ENCODE peak calls at places on chromosome X, in five cellular contexts. One of them, this sample, is unnamed.

GRCh38 chrX:80423744-80424143 is 3.5 kb downstream of the TENT5D start:
- DNase-seq in right cardiac atrium: no peak
- DNase-seq in astrocyte: no peak
- DNase-seq in thyroid gland: no peak
- DNase-seq in PC-3: no peak
- DNase-seq in this sample: no peak

GRCh38 chrX:11965436-11965835 is 172.8 kb upstream of the FRMPD4 start:
- DNase-seq in right cardiac atrium: no peak
- DNase-seq in astrocyte: no peak
- DNase-seq in thyroid gland: no peak
- DNase-seq in PC-3: no peak
- DNase-seq in this sample: no peak

GRCh38 chrX:65635371-65635770 is 32.1 kb upstream of the MSN start:
- DNase-seq in right cardiac atrium: no peak
- DNase-seq in astrocyte: no peak
- DNase-seq in thyroid gland: no peak
- DNase-seq in PC-3: no peak
- DNase-seq in this sample: peak

GRCh38 chrX:135740683-135741149 is 27.3 kb downstream of the CT45A3 start:
- DNase-seq in right cardiac atrium: peak
- DNase-seq in astrocyte: no peak
- DNase-seq in thyroid gland: no peak
- DNase-seq in PC-3: peak
- DNase-seq in this sample: no peak

GRCh38 chrX:71482228-71482958 is 50.5 kb upstream of the OGT start:
- DNase-seq in right cardiac atrium: no peak
- DNase-seq in astrocyte: no peak
- DNase-seq in thyroid gland: no peak
- DNase-seq in PC-3: peak
- DNase-seq in this sample: no peak

GRCh38 chrX:45134303-45134702 is 66.4 kb downstream of the DIPK2B start:
- DNase-seq in right cardiac atrium: peak
- DNase-seq in astrocyte: no peak
- DNase-seq in thyroid gland: no peak
- DNase-seq in PC-3: no peak
- DNase-seq in this sample: peak

GRCh38 chrX:110021180-110022022 is 18.5 kb downstream of the TMEM164 start:
- DNase-seq in right cardiac atrium: peak
- DNase-seq in astrocyte: peak
- DNase-seq in thyroid gland: peak
- DNase-seq in PC-3: no peak
- DNase-seq in this sample: no peak

GRCh38 chrX:49176421-49177326 is 5.0 kb downstream of the PLP2 start:
- DNase-seq in right cardiac atrium: peak
- DNase-seq in astrocyte: no peak
- DNase-seq in thyroid gland: no peak
- DNase-seq in PC-3: no peak
- DNase-seq in this sample: no peak

GRCh38 chrX:9871871-9872270 is 85.6 kb downstream of the SHROOM2 start:
- DNase-seq in right cardiac atrium: no peak
- DNase-seq in astrocyte: no peak
- DNase-seq in thyroid gland: no peak
- DNase-seq in PC-3: peak
- DNase-seq in this sample: no peak

GRCh38 chrX:283115-283845 is 2.1 kb downstream of the PLCXD1 start:
- DNase-seq in right cardiac atrium: peak
- DNase-seq in astrocyte: peak
- DNase-seq in thyroid gland: peak
- DNase-seq in PC-3: peak
- DNase-seq in this sample: peak
- H3K27ac ChIP-seq in right cardiac atrium: no peak
- H3K27ac ChIP-seq in astrocyte: peak
- H3K27ac ChIP-seq in thyroid gland: no peak
- H3K27ac ChIP-seq in PC-3: no peak
- H3K27ac ChIP-seq in this sample: no peak

DNA sequence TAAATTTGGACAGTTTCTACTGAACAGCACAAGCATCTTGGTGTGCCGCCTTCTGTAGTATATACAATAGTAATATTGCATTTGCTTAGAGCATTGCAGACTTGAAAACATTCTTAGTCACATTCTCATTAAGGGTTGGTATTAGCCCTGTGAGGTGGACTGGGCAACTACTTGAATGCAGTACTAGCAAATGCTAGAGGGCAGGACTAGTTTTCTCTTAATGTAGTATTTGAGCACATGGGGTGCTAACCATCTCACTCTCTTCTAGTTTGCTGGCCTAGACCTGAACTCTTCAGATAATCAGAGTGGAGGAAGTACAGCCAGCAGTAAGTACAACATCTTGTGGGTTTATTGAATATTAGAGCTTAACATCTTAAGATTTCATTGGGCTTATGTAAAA is 3.2 kb downstream of the DDX3X start:
- DNase-seq in right cardiac atrium: no peak
- DNase-seq in astrocyte: no peak
- DNase-seq in thyroid gland: no peak
- DNase-seq in PC-3: peak
- DNase-seq in this sample: no peak
- H3K4me3 ChIP-seq in right cardiac atrium: peak
- H3K4me3 ChIP-seq in astrocyte: peak
- H3K4me3 ChIP-seq in thyroid gland: no peak
- H3K4me3 ChIP-seq in PC-3: peak
- H3K4me3 ChIP-seq in this sample: peak

DNA sequence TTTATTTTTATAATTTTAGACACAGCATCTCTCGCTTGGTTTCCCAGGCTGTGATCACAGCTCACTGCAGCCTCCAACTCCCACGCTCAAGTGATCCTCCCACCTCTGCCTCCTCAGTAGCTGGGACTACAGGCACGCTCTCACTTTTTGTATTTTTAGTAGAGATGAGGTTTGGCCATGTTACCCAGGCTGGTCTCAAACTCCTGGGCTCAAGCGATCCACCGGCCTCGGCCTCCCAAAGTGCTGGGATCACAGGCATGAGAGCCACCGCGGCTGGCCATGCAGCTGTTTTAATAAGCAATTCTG is 39.1 kb downstream of the DHRSX start:
- DNase-seq in right cardiac atrium: no peak
- DNase-seq in astrocyte: no peak
- DNase-seq in thyroid gland: no peak
- DNase-seq in PC-3: no peak
- DNase-seq in this sample: no peak
- H3K27ac ChIP-seq in right cardiac atrium: no peak
- H3K27ac ChIP-seq in astrocyte: no peak
- H3K27ac ChIP-seq in thyroid gland: no peak
- H3K27ac ChIP-seq in PC-3: no peak
- H3K27ac ChIP-seq in this sample: no peak

GRCh38 chrX:13652256-13653021 is 502 bp upstream of the TCEANC start:
- DNase-seq in right cardiac atrium: no peak
- DNase-seq in astrocyte: peak
- DNase-seq in thyroid gland: no peak
- DNase-seq in PC-3: peak
- DNase-seq in this sample: no peak
- H3K4me3 ChIP-seq in right cardiac atrium: peak
- H3K4me3 ChIP-seq in astrocyte: peak
- H3K4me3 ChIP-seq in thyroid gland: no peak
- H3K4me3 ChIP-seq in PC-3: peak
- H3K4me3 ChIP-seq in this sample: peak

GRCh38 chrX:153969125-153969903 is 2.3 kb downstream of the HCFC1 start:
- DNase-seq in right cardiac atrium: no peak
- DNase-seq in astrocyte: no peak
- DNase-seq in thyroid gland: no peak
- DNase-seq in PC-3: no peak
- DNase-seq in this sample: no peak
- H3K27ac ChIP-seq in right cardiac atrium: peak
- H3K27ac ChIP-seq in astrocyte: no peak
- H3K27ac ChIP-seq in thyroid gland: peak
- H3K27ac ChIP-seq in PC-3: no peak
- H3K27ac ChIP-seq in this sample: peak

DNA sequence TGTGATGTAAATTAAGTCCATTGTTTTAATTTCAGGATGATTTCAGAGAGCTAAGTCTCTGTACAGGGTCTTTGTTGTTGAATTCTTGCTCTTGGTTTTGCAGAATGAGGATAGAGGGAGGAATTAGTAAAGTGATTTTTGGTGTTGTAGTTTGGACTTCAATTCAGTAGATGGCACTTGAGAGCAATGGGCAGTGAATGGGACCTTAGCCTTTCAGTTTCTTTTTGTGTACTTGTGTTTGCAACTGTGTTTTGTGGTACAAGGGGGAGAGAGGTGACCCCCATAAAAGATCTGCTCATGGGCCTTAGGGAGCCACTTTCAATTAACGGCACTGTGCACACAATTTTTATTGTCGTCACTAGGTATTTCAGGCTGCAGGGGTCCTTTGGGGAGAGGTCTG is 340.0 kb downstream of the DCAF12L2 start:
- DNase-seq in right cardiac atrium: no peak
- DNase-seq in astrocyte: no peak
- DNase-seq in thyroid gland: no peak
- DNase-seq in PC-3: no peak
- DNase-seq in this sample: no peak
- H3K4me3 ChIP-seq in right cardiac atrium: no peak
- H3K4me3 ChIP-seq in astrocyte: no peak
- H3K4me3 ChIP-seq in thyroid gland: no peak
- H3K4me3 ChIP-seq in PC-3: no peak
- H3K4me3 ChIP-seq in this sample: no peak

DNA sequence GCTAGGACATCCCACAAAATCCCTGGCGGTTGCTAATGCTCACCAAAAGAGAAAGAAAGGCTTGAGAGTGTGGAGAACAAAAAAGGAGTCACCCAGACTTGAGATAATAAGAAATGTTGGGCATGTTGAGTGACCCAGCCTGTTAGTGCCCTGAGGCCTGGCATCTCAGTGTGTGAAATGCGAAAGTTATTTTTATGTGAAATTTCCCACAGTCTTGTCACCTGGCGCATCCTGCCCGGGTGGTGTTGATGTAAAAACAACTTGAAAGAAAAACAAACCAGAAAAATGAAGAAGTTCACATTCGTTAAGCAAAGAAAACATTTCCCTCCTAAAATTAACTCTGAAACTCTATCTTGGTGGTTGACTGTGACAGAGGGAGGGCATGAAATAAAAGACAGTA is 495.2 kb downstream of the MID1IP1 start:
- DNase-seq in right cardiac atrium: no peak
- DNase-seq in astrocyte: no peak
- DNase-seq in thyroid gland: no peak
- DNase-seq in PC-3: no peak
- DNase-seq in this sample: no peak
- H3K27ac ChIP-seq in right cardiac atrium: no peak
- H3K27ac ChIP-seq in astrocyte: no peak
- H3K27ac ChIP-seq in thyroid gland: no peak
- H3K27ac ChIP-seq in PC-3: no peak
- H3K27ac ChIP-seq in this sample: no peak

GRCh38 chrX:21756785-21757529 is 959 bp downstream of the SMPX start:
- DNase-seq in right cardiac atrium: no peak
- DNase-seq in astrocyte: no peak
- DNase-seq in thyroid gland: no peak
- DNase-seq in PC-3: no peak
- DNase-seq in this sample: no peak
- H3K4me3 ChIP-seq in right cardiac atrium: peak
- H3K4me3 ChIP-seq in astrocyte: no peak
- H3K4me3 ChIP-seq in thyroid gland: no peak
- H3K4me3 ChIP-seq in PC-3: no peak
- H3K4me3 ChIP-seq in this sample: peak

GRCh38 chrX:7614616-7615015 is 228.4 kb upstream of the VCX start:
- DNase-seq in right cardiac atrium: no peak
- DNase-seq in astrocyte: no peak
- DNase-seq in thyroid gland: no peak
- DNase-seq in PC-3: no peak
- DNase-seq in this sample: no peak

DNA sequence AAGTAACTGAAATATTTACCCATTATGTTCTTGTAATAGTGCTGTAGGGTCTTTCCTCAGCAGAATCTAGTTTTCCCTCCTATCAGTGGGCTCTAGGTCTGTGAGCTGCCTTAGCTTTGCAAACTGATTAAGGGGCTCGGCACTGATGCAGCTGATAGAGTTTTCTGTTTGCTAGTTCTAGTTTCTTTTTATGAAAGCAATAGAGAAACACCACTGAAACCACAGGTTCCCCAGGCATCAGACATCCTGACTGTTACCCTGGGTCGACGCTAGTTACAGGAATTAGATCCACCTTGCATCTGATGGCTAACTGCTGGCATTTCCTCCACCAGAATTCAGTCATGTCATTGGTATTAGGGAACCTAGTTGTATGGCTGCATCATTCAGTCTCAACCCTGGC is 225.0 kb upstream of the VCX start:
- DNase-seq in right cardiac atrium: no peak
- DNase-seq in astrocyte: no peak
- DNase-seq in thyroid gland: no peak
- DNase-seq in PC-3: no peak
- DNase-seq in this sample: no peak
- H3K27ac ChIP-seq in right cardiac atrium: no peak
- H3K27ac ChIP-seq in astrocyte: no peak
- H3K27ac ChIP-seq in thyroid gland: no peak
- H3K27ac ChIP-seq in PC-3: no peak
- H3K27ac ChIP-seq in this sample: no peak

This sample was measured in heart right ventricle.